ENCODE peak calls at places on chromosomes 16 and 17, in six cellular contexts. P is IMR-90, W is mesenchymal stem cell, U is trophoblast cell, G is neuronal stem cell, Z is mesendoderm. Q is an unnamed sample.

GRCh38 chr17:37240381-37240780 is 135.4 kb upstream of the C17orf78 start:
- DNase-seq in W (no peak), U (no peak), P (no peak), Z (no peak), G (no peak), Q (no peak)

GRCh38 chr17:71760062-71760720 is 360.6 kb upstream of the SOX9 start:
- DNase-seq in P (peak), Z (no peak), U (no peak), G (no peak), W (peak), Q (no peak)

GRCh38 chr16:62089715-62090114 is 53.5 kb upstream of the CDH8 start:
- DNase-seq in Z (no peak), W (no peak), G (no peak), U (no peak), P (no peak), Q (no peak)

GRCh38 chr16:57689772-57690558 is 4.6 kb upstream of the DRC7 start:
- DNase-seq in U (peak), P (no peak), W (no peak), Z (peak), G (no peak), Q (no peak)

GRCh38 chr16:90019201-90019542 is at the start of gene DBNDD1:
- DNase-seq in U (no peak), W (no peak), P (no peak), G (no peak), Z (no peak), Q (peak)

GRCh38 chr17:45129426-45129939 is 2.8 kb downstream of the PLCD3 start:
- DNase-seq in P (no peak), W (peak), U (peak), Z (peak), G (no peak), Q (no peak)

GRCh38 chr16:49061315-49061714 is 220.3 kb downstream of the CBLN1 start:
- DNase-seq in W (no peak), U (no peak), P (no peak), G (no peak), Z (no peak), Q (no peak)

GRCh38 chr16:50509521-50510341 is 38.5 kb upstream of the NKD1 start:
- DNase-seq in U (no peak), W (peak), P (peak), G (peak), Z (peak), Q (peak)

GRCh38 chr17:46818319-46818928 is at the start of gene WNT3:
- DNase-seq in Z (peak), W (no peak), G (no peak), P (no peak), U (no peak), Q (peak)

GRCh38 chr17:1590031-1590746 is 27.6 kb upstream of the PITPNA start:
- DNase-seq in P (peak), G (no peak), W (peak), Z (peak), U (peak), Q (no peak)

GRCh38 chr16:64311241-64311640 is 810.6 kb downstream of the CDH11 start:
- DNase-seq in U (no peak), W (no peak), G (no peak), Z (no peak), P (no peak), Q (no peak)

GRCh38 chr16:61564741-61565140 is 471.5 kb downstream of the CDH8 start:
- DNase-seq in U (no peak), P (no peak), W (no peak), G (no peak), Z (no peak), Q (no peak)

GRCh38 chr17:81434681-81435417 is 39.6 kb downstream of the BAHCC1 start:
- DNase-seq in G (no peak), W (no peak), P (no peak), Z (no peak), U (no peak), Q (no peak)

GRCh38 chr17:55635253-55635766 is 87.4 kb downstream of the TMEM100 start:
- DNase-seq in W (no peak), P (peak), Z (no peak), U (no peak), G (no peak), Q (no peak)

GRCh38 chr17:56594528-56595418 is 1.3 kb downstream of the NOG start:
- DNase-seq in W (peak), U (peak), Z (peak), P (peak), G (peak), Q (peak)

GRCh38 chr17:45788057-45788456 is 3.9 kb downstream of the CRHR1 start:
- DNase-seq in Z (no peak), G (no peak), P (no peak), U (no peak), W (no peak), Q (no peak)

GRCh38 chr16:66408181-66409048 is 18.7 kb upstream of the BEAN1 start:
- DNase-seq in W (peak), Z (peak), G (no peak), U (peak), P (peak), Q (no peak)

GRCh38 chr16:80947708-80948615 is 58.7 kb downstream of the CMC2 start:
- DNase-seq in P (no peak), Z (no peak), W (no peak), G (no peak), U (no peak), Q (no peak)

GRCh38 chr17:41965694-41966375 is 760 bp upstream of the CNP start:
- DNase-seq in P (peak), G (peak), W (peak), U (peak), Z (peak), Q (peak)

GRCh38 chr17:8192070-8192815 is 2.3 kb upstream of the BORCS6 start:
- DNase-seq in U (peak), W (peak), G (peak), P (peak), Z (peak), Q (peak)

GRCh38 chr17:32569171-32570080 is 82.6 kb downstream of the CDK5R1 start:
- DNase-seq in U (peak), G (no peak), P (no peak), W (peak), Z (peak), Q (no peak)

GRCh38 chr16:67278773-67279295 is 498 bp upstream of the PLEKHG4 start:
- DNase-seq in G (no peak), P (no peak), Z (peak), W (peak), U (no peak), Q (peak)

GRCh38 chr16:22181843-22182242 is 19.5 kb downstream of the SDR42E2 start:
- DNase-seq in U (no peak), G (no peak), Z (no peak), P (no peak), W (no peak), Q (no peak)

GRCh38 chr17:30565073-30565935 is 88.1 kb downstream of the GOSR1 start:
- DNase-seq in U (no peak), Z (peak), G (no peak), P (no peak), W (no peak), Q (peak)

GRCh38 chr17:78450696-78451344 is 72.4 kb downstream of the PGS1 start:
- DNase-seq in U (no peak), W (no peak), P (no peak), Z (no peak), G (no peak), Q (no peak)

GRCh38 chr16:84603115-84603816 is 14.6 kb downstream of the COTL1 start:
- DNase-seq in P (peak), Z (no peak), W (peak), G (no peak), U (peak), Q (no peak)

GRCh38 chr16:53159781-53160436 is 105.1 kb downstream of the CHD9 start:
- DNase-seq in U (peak), Z (peak), G (peak), P (peak), W (peak), Q (no peak)

GRCh38 chr17:35612924-35613521 is 25.9 kb downstream of the AP2B1 start:
- DNase-seq in P (peak), G (peak), W (peak), Z (peak), U (peak), Q (no peak)

DNA sequence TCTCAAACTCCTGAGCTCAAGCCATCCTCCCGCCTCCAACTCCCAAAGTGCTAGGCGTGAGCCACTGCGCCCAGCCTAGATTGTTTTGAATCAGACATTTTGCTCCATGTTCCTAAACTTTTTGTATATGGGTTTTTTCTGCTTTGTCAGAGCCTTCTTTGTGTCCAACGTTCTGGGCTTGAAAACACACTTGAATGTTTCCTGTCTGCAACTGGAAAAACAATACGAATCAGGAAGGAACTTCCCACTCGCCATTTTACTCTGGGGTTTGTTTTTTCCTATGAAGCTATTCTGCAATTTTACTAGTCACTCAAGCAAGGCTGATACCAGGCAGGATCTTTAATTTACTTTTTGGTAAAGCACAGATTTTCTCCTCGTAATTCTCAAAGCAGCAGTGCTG is 31.6 kb downstream of the ARHGAP17 start:
- DNase-seq in Z (no peak), W (no peak), G (no peak), U (no peak), P (no peak), Q (no peak)
- H3K9ac ChIP-seq in Z (no peak), W (no peak), G (no peak), U (no peak), P (no peak), Q (no peak)

DNA sequence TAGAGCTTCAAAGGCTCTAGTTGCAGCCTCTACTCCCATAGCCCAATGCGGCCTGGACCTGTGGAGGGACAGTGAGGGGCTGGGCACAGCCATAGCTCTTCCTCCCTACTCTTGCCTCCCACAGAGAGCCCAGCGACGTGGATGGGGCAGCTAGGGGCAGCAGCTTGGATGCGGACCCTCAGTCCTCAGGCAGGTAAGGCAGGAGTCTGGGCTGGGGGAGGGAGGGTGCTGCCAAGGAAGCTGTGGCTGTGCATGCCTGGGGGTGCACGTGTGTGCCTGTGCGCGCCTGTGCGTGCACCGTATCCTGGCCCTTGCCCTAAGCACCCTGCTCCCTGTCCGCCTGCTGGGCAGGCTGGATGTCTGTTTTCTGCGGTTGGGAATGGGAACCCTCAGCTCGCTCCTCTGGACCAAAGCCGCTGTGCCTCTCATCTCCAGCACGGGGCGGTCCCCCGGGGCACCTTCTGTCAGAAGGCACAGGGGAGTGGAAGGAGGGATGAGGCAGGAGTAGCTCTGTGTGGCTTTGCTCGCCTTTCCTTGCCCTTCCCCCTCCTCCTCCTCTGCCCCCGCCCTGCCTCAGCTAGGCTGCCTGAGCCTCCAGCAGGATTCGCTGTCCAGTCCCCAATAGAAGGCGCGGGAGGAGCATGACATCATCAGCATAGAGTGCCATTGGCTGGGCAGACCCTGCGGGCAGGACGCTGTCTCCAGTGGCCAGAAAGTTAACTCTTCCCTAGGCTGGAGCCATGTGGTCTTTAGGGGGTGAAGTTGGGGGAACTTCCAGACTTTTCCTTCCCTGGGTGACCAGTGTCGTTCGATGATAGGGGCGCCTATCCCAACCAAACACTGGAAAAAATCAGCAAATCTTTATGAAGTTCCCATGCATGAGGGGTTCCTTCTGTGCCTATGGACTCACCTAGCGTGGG is 797 bp downstream of the PRCD start:
- DNase-seq in U (peak), G (peak), P (peak), W (peak), Z (peak), Q (peak)
- H3K4ac ChIP-seq in U (no peak), G (peak), P (peak), W (peak), Z (no peak), Q (no peak)

GRCh38 chr16:566475-567361 is at the start of gene NHLRC4:
- DNase-seq in U (peak), W (peak), P (peak), Z (peak), G (no peak), Q (peak)

GRCh38 chr16:567362-568256 is 804 bp downstream of the NHLRC4 start:
- DNase-seq in U (no peak), Z (no peak), W (no peak), G (no peak), P (no peak), Q (no peak)

GRCh38 chr16:565420-566330 is 1.1 kb upstream of the NHLRC4 start:
- DNase-seq in W (no peak), Z (no peak), U (no peak), G (no peak), P (peak), Q (no peak)

GRCh38 chr16:569445-570254 is at the start of gene PIGQ:
- DNase-seq in Z (peak), G (peak), U (peak), W (peak), P (peak), Q (peak)

GRCh38 chr16:568401-569258 is 1.1 kb upstream of the PIGQ start:
- DNase-seq in Z (no peak), P (no peak), G (no peak), U (no peak), W (no peak), Q (no peak)
- H3K9ac ChIP-seq in Z (peak), P (peak), G (no peak), U (no peak), W (peak), Q (no peak)

GRCh38 chr17:48792033-48792798 is 24.8 kb downstream of the TTLL6 start:
- DNase-seq in G (no peak), P (no peak), W (no peak), U (no peak), Z (no peak), Q (no peak)
- H3K4ac ChIP-seq in G (no peak), P (no peak), W (no peak), U (no peak), Z (no peak), Q (no peak)

DNA sequence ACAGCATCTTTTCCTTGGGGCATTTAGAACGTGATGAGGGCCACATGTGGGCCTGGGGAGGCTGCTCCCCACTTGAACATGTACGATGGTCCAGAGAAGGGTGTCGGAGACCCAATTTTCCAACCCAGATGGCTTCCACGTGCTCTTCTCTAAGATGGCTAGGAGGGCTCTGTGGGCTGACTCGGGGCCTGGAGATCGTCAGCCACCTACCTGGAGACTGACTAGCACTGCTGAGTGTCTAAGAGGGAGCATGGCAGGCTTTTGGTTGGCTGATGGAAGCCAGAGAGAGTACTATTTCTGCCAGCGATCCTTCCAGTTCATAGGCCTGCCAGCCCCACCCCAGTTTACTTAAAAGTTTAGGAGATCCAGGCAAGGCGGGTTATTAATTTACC is 60.2 kb upstream of the CLEC18A start:
- DNase-seq in G (no peak), Z (no peak), W (no peak), U (no peak), P (no peak), Q (no peak)
- H3K9ac ChIP-seq in G (no peak), Z (no peak), W (peak), U (no peak), P (no peak), Q (no peak)

GRCh38 chr16:12195296-12195695 is 218.8 kb downstream of the SNX29 start:
- DNase-seq in Z (no peak), U (no peak), G (no peak), P (no peak), W (no peak), Q (no peak)
- H3K4ac ChIP-seq in Z (no peak), U (no peak), G (no peak), P (no peak), W (no peak), Q (no peak)

DNA sequence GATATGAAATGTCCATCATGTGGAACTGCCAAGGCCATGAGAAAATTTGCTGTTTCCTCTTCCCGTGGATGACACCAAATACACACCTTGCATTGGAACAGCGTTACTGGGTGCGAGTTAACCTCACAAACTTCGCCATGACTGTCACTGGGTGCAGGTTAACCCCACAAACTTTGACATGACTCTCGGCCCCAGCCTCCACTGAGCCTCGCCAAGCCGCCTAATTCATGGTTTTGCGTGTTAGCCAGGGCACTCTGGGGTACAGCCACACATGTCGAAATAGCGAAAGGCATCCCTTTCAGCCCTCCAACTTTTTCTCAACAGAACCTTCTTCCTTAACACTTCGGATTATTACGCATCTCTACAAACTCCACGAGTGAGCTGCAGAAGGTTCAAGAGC is 10.6 kb upstream of the KCTD5 start:
- DNase-seq in Z (no peak), G (no peak), W (no peak), U (no peak), P (no peak), Q (no peak)
- H3K9ac ChIP-seq in Z (no peak), G (no peak), W (peak), U (no peak), P (peak), Q (no peak)

GRCh38 chr17:3724373-3725077 is 822 bp downstream of the HASPIN start:
- DNase-seq in G (no peak), Z (peak), U (no peak), P (no peak), W (peak), Q (no peak)

GRCh38 chr17:3722716-3723115 is 987 bp upstream of the HASPIN start:
- DNase-seq in P (peak), W (peak), G (no peak), Z (no peak), U (no peak), Q (no peak)

GRCh38 chr17:3723188-3723555 is 531 bp upstream of the HASPIN start:
- DNase-seq in W (no peak), P (no peak), Z (no peak), U (no peak), G (no peak), Q (no peak)

GRCh38 chr17:3727041-3727440 is 3.3 kb downstream of the HASPIN start:
- DNase-seq in G (no peak), Z (no peak), U (no peak), W (no peak), P (no peak), Q (no peak)

DNA sequence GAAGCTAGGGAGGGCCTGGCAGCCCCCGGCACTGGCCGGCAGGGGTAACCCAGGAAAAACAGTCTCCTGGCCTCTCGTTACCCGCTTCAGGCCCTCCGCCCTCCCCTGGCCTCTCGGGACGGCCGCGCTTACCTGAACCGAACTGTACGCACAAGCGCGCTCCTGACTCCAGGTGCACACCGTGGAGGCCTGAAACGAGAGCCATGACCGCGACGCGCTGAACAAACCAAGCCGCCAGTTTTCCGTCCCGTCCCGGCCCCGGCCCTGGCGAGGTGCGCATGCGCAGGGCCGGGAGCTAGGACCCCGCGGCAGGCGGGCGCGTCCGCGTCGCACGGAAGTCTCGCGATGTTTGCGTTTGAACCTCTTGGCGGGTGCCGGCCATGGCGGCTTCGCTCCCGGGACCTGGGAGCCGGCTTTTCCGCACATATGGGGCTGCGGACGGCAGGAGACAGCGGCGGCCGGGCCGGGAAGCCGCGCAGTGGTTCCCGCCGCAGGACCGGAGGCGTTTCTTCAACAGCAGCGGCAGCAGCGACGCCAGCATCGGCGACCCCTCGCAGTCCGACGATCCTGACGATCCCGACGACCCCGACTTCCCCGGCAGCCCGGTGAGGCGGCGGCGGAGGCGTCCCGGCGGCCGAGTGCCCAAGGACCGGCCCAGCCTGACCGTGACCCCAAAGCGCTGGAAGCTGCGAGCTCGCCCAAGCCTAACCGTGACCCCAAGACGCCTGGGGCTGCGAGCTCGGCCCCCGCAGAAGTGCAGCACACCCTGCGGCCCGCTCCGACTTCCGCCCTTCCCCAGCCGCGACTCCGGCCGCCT is at the start of gene HASPIN:
- DNase-seq in Z (peak), P (peak), W (peak), G (peak), U (peak), Q (peak)
- H3K4ac ChIP-seq in Z (no peak), P (peak), W (peak), G (no peak), U (peak), Q (no peak)

Q was measured in H9.